ENCODE peak calls at places on chromosome 11, in five cellular contexts. One of them, this sample, is unnamed.

GRCh38 chr11:5600374-5600851 is 4.0 kb downstream of the TRIM6 start:
- DNase-seq in psoas muscle: peak
- DNase-seq in pancreas: peak
- DNase-seq in neural progenitor cell: peak
- DNase-seq in spleen: peak
- DNase-seq in this sample: peak

GRCh38 chr11:66259976-66260375 is 8.5 kb upstream of the RAB1B start:
- DNase-seq in psoas muscle: no peak
- DNase-seq in pancreas: no peak
- DNase-seq in neural progenitor cell: no peak
- DNase-seq in spleen: no peak
- DNase-seq in this sample: no peak

GRCh38 chr11:95831198-95831883 is 41.0 kb downstream of the CEP57 start:
- DNase-seq in psoas muscle: no peak
- DNase-seq in pancreas: no peak
- DNase-seq in neural progenitor cell: no peak
- DNase-seq in spleen: no peak
- DNase-seq in this sample: no peak

GRCh38 chr11:1150769-1151365 is 6.9 kb upstream of the MUC5AC start:
- DNase-seq in psoas muscle: peak
- DNase-seq in pancreas: peak
- DNase-seq in neural progenitor cell: no peak
- DNase-seq in spleen: no peak
- DNase-seq in this sample: no peak

GRCh38 chr11:24005202-24005876 is 491.5 kb upstream of the LUZP2 start:
- DNase-seq in psoas muscle: no peak
- DNase-seq in pancreas: no peak
- DNase-seq in neural progenitor cell: no peak
- DNase-seq in spleen: no peak
- DNase-seq in this sample: no peak

GRCh38 chr11:14320020-14320419 is 39.0 kb downstream of the RRAS2 start:
- DNase-seq in psoas muscle: no peak
- DNase-seq in pancreas: no peak
- DNase-seq in neural progenitor cell: no peak
- DNase-seq in spleen: peak
- DNase-seq in this sample: no peak

GRCh38 chr11:102309621-102310541 is 7.4 kb upstream of the BIRC3 start:
- DNase-seq in psoas muscle: no peak
- DNase-seq in pancreas: no peak
- DNase-seq in neural progenitor cell: peak
- DNase-seq in spleen: peak
- DNase-seq in this sample: no peak

GRCh38 chr11:44424841-44425240 is 114.9 kb upstream of the ALX4 start:
- DNase-seq in psoas muscle: no peak
- DNase-seq in pancreas: no peak
- DNase-seq in neural progenitor cell: no peak
- DNase-seq in spleen: no peak
- DNase-seq in this sample: no peak

GRCh38 chr11:84414936-84415335 is 1128.8 kb upstream of the CCDC90B start:
- DNase-seq in psoas muscle: no peak
- DNase-seq in pancreas: no peak
- DNase-seq in neural progenitor cell: no peak
- DNase-seq in spleen: no peak
- DNase-seq in this sample: no peak

GRCh38 chr11:69497221-69497787 is 15.8 kb downstream of the LINC01488 start:
- DNase-seq in psoas muscle: peak
- DNase-seq in pancreas: peak
- DNase-seq in neural progenitor cell: peak
- DNase-seq in spleen: peak
- DNase-seq in this sample: peak

GRCh38 chr11:123707606-123708205 is 33.8 kb downstream of the ZNF202 start:
- DNase-seq in psoas muscle: peak
- DNase-seq in pancreas: no peak
- DNase-seq in neural progenitor cell: peak
- DNase-seq in spleen: no peak
- DNase-seq in this sample: peak

GRCh38 chr11:17439316-17439782 is 37.3 kb downstream of the ABCC8 start:
- DNase-seq in psoas muscle: no peak
- DNase-seq in pancreas: no peak
- DNase-seq in neural progenitor cell: no peak
- DNase-seq in spleen: no peak
- DNase-seq in this sample: no peak

GRCh38 chr11:62394825-62395538 is 23.9 kb upstream of the SCGB1A1 start:
- DNase-seq in psoas muscle: peak
- DNase-seq in pancreas: peak
- DNase-seq in neural progenitor cell: peak
- DNase-seq in spleen: peak
- DNase-seq in this sample: peak

GRCh38 chr11:3723014-3723708 is 52.0 kb upstream of the CHRNA10 start:
- DNase-seq in psoas muscle: no peak
- DNase-seq in pancreas: no peak
- DNase-seq in neural progenitor cell: no peak
- DNase-seq in spleen: no peak
- DNase-seq in this sample: no peak

GRCh38 chr11:115676768-115677167 is 172.6 kb upstream of the CADM1 start:
- DNase-seq in psoas muscle: no peak
- DNase-seq in pancreas: no peak
- DNase-seq in neural progenitor cell: no peak
- DNase-seq in spleen: no peak
- DNase-seq in this sample: no peak

GRCh38 chr11:112975493-112975892 is 14.3 kb downstream of the NCAM1 start:
- DNase-seq in psoas muscle: no peak
- DNase-seq in pancreas: no peak
- DNase-seq in neural progenitor cell: no peak
- DNase-seq in spleen: no peak
- DNase-seq in this sample: no peak

GRCh38 chr11:18706330-18707243 is 8.0 kb downstream of the TMEM86A start:
- DNase-seq in psoas muscle: peak
- DNase-seq in pancreas: peak
- DNase-seq in neural progenitor cell: no peak
- DNase-seq in spleen: peak
- DNase-seq in this sample: no peak

GRCh38 chr11:120931057-120931779 is 92.7 kb upstream of the TBCEL start:
- DNase-seq in psoas muscle: no peak
- DNase-seq in pancreas: no peak
- DNase-seq in neural progenitor cell: no peak
- DNase-seq in spleen: no peak
- DNase-seq in this sample: no peak

GRCh38 chr11:116400081-116400480 is 372.7 kb downstream of the BUD13 start:
- DNase-seq in psoas muscle: no peak
- DNase-seq in pancreas: no peak
- DNase-seq in neural progenitor cell: no peak
- DNase-seq in spleen: no peak
- DNase-seq in this sample: no peak

DNA sequence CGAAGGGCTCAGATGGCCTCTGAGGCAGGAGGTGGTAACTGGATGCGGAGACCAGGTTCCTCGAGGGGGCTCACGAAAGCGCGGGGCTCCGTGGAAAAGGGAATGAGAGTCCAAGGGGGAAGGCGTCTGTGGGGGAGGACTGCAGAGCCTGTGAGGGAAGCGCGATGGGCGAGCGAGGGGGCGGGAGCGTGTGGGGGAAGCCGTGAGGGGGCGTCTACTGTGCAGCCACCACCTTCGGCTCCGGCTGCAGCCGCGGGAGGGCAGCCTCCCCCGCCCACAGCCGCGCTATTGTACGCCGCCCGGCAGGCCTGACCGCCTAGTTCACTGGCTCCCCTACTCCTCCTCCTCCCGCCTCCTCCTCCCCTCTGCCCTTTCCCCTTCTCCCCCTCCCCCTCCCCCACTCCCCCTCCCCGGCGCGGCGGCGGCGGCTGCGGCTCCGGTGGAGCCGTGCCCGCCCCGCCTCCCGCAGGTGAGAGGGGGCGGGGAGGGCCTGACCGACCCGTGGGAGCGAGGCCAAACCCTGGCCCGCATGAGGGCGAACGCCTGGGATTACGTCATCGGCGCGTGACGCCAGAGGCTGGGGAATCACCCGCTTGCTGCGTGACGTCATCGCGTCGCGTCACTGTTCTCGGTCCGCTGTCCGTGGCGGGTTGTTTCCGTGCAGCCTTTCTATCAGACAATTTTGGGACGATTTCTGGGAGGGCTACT is at the start of gene PAK1:
- DNase-seq in psoas muscle: peak
- DNase-seq in pancreas: peak
- DNase-seq in neural progenitor cell: peak
- DNase-seq in spleen: peak
- DNase-seq in this sample: peak
- TF ChIP-seq CTCF in psoas muscle: no peak
- TF ChIP-seq CTCF in pancreas: no peak
- TF ChIP-seq CTCF in neural progenitor cell: peak
- TF ChIP-seq CTCF in spleen: no peak
- TF ChIP-seq CTCF in this sample: no peak

DNA sequence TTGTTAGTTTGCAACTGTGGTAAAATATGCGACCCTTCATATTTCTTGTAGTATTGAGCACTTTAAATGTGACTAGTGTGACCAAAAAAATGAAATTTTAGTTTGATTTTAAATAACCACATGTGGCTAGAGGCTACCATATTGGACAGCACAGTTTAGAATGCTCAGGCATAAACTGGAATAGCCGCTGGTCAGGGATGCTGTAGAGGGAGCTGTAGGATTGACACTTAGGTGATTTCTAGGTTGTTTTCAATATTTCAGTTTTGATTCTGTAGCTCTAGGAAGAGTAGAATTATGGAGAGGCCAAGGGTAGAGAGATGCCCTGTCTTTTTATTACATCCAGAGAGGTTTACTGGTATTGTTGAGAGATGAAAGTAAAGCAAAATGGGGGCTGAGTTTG is 10.8 kb upstream of the VSIG10L2 start:
- DNase-seq in psoas muscle: no peak
- DNase-seq in pancreas: no peak
- DNase-seq in neural progenitor cell: no peak
- DNase-seq in spleen: no peak
- DNase-seq in this sample: no peak
- TF ChIP-seq CTCF in psoas muscle: no peak
- TF ChIP-seq CTCF in pancreas: no peak
- TF ChIP-seq CTCF in neural progenitor cell: no peak
- TF ChIP-seq CTCF in spleen: no peak
- TF ChIP-seq CTCF in this sample: no peak

DNA sequence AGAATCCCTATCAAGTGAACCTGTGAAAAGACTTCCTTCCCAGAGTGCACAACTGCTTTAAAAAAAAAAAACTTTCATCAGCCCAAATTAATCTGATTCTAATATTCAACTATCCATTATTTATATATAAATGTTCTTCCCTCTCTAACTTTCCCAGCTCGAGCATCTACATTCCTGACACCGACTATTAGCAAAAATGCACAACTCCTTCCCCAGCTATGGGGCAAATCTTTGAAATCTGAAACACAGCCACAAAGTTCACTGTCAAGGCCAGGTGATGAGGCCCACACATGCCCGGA is 2.3 kb downstream of the PHF21A start:
- DNase-seq in psoas muscle: no peak
- DNase-seq in pancreas: no peak
- DNase-seq in neural progenitor cell: no peak
- DNase-seq in spleen: no peak
- DNase-seq in this sample: no peak
- TF ChIP-seq CTCF in psoas muscle: no peak
- TF ChIP-seq CTCF in pancreas: no peak
- TF ChIP-seq CTCF in neural progenitor cell: no peak
- TF ChIP-seq CTCF in spleen: no peak
- TF ChIP-seq CTCF in this sample: no peak

GRCh38 chr11:86274503-86274902 is 27.5 kb upstream of the HIKESHI start:
- DNase-seq in psoas muscle: no peak
- DNase-seq in pancreas: no peak
- DNase-seq in neural progenitor cell: peak
- DNase-seq in spleen: no peak
- DNase-seq in this sample: peak
- TF ChIP-seq CTCF in psoas muscle: no peak
- TF ChIP-seq CTCF in pancreas: no peak
- TF ChIP-seq CTCF in neural progenitor cell: peak
- TF ChIP-seq CTCF in spleen: no peak
- TF ChIP-seq CTCF in this sample: peak

GRCh38 chr11:79953629-79954028 is 512.8 kb upstream of the TENM4 start:
- DNase-seq in psoas muscle: no peak
- DNase-seq in pancreas: no peak
- DNase-seq in neural progenitor cell: no peak
- DNase-seq in spleen: no peak
- DNase-seq in this sample: no peak

GRCh38 chr11:79950741-79951140 is 509.9 kb upstream of the TENM4 start:
- DNase-seq in psoas muscle: no peak
- DNase-seq in pancreas: no peak
- DNase-seq in neural progenitor cell: no peak
- DNase-seq in spleen: no peak
- DNase-seq in this sample: no peak

GRCh38 chr11:79956061-79956460 is 515.2 kb upstream of the TENM4 start:
- DNase-seq in psoas muscle: no peak
- DNase-seq in pancreas: no peak
- DNase-seq in neural progenitor cell: no peak
- DNase-seq in spleen: no peak
- DNase-seq in this sample: no peak

GRCh38 chr11:79949574-79949973 is 508.7 kb upstream of the TENM4 start:
- DNase-seq in psoas muscle: no peak
- DNase-seq in pancreas: no peak
- DNase-seq in neural progenitor cell: no peak
- DNase-seq in spleen: no peak
- DNase-seq in this sample: no peak

GRCh38 chr11:79950172-79950571 is 509.3 kb upstream of the TENM4 start:
- DNase-seq in psoas muscle: no peak
- DNase-seq in pancreas: no peak
- DNase-seq in neural progenitor cell: no peak
- DNase-seq in spleen: no peak
- DNase-seq in this sample: no peak
- TF ChIP-seq CTCF in psoas muscle: no peak
- TF ChIP-seq CTCF in pancreas: no peak
- TF ChIP-seq CTCF in neural progenitor cell: no peak
- TF ChIP-seq CTCF in spleen: no peak
- TF ChIP-seq CTCF in this sample: no peak

GRCh38 chr11:133163463-133164419 is 368.6 kb downstream of the OPCML start:
- DNase-seq in psoas muscle: no peak
- DNase-seq in pancreas: no peak
- DNase-seq in neural progenitor cell: peak
- DNase-seq in spleen: no peak
- DNase-seq in this sample: peak
- TF ChIP-seq CTCF in psoas muscle: peak
- TF ChIP-seq CTCF in pancreas: peak
- TF ChIP-seq CTCF in neural progenitor cell: peak
- TF ChIP-seq CTCF in spleen: peak
- TF ChIP-seq CTCF in this sample: peak